ENCODE peak calls at places on chromosomes 5 and 9, in four cellular contexts. X, J, P and H are unnamed samples.

GRCh38 chr5:85293139-85293785 is 908.6 kb upstream of the EDIL3 start:
- DNase-seq in X (no peak), J (no peak), P (no peak), H (no peak)

GRCh38 chr5:1657161-1657741 is 133.5 kb upstream of the LPCAT1 start:
- DNase-seq in X (no peak), J (no peak), P (no peak), H (no peak)

GRCh38 chr5:57491369-57491965 is 8.9 kb upstream of the ACTBL2 start:
- DNase-seq in X (no peak), J (no peak), P (no peak), H (no peak)

GRCh38 chr9:77764894-77765780 is 117.0 kb upstream of the GNA14 start:
- DNase-seq in X (no peak), J (peak), P (no peak), H (no peak)

GRCh38 chr5:109105631-109106267 is 304.0 kb downstream of the PJA2 start:
- DNase-seq in X (no peak), J (peak), P (peak), H (peak)

GRCh38 chr5:150263801-150264621 is 25.6 kb downstream of the CAMK2A start:
- DNase-seq in X (peak), J (peak), P (no peak), H (no peak)

GRCh38 chr5:172453986-172454354 is 355 bp downstream of the SH3PXD2B start:
- DNase-seq in X (peak), J (peak), P (no peak), H (peak)

GRCh38 chr9:20508242-20508641 is 114.1 kb downstream of the MLLT3 start:
- DNase-seq in X (no peak), J (no peak), P (no peak), H (no peak)

GRCh38 chr9:105053209-105053652 is 125.3 kb upstream of the ABCA1 start:
- DNase-seq in X (no peak), J (peak), P (peak), H (no peak)

GRCh38 chr5:149317281-149318048 is 27.8 kb upstream of the GRPEL2 start:
- DNase-seq in X (no peak), J (peak), P (no peak), H (peak)